ENCODE peak calls at places on chromosome 2, in six cellular contexts. D is stimulated activated CD8-positive, alpha-beta memory T cell treated with anti-CD3 and anti-CD28 coated beads, Interleukin-4, amount 100 ng/mL, for 1 hour; X is stimulated activated CD4-positive, alpha-beta T cell treated with anti-CD3 and anti-CD28 coated beads, Interleukin-15, amount 100 ng/mL, for 1 hour; G is NCI-H2029; O is fibroblast of lung; S is NCI-H1417. Y is an unnamed sample.

GRCh38 chr2:204545861-204546773 is 842 bp downstream of the PARD3B start:
- DNase-seq in D (no peak), X (no peak), G (no peak), O (no peak), S (peak; percentile 83), Y (no peak)

GRCh38 chr2:79855264-79856006 is 342.6 kb downstream of the CTNNA2 start:
- DNase-seq in D (no peak), X (no peak), G (no peak), O (peak; percentile 25), S (peak; percentile 2), Y (no peak)

GRCh38 chr2:104638162-104638561 is 215.8 kb upstream of the POU3F3 start:
- DNase-seq in D (no peak), X (no peak), G (no peak), O (no peak), S (no peak), Y (no peak)

GRCh38 chr2:98027535-98027934 is 31.8 kb upstream of the TMEM131 start:
- DNase-seq in D (no peak), X (no peak), G (no peak), O (peak; percentile 3), S (no peak), Y (no peak)

GRCh38 chr2:47014564-47015051 is 99.0 kb upstream of the MCFD2 start:
- DNase-seq in D (no peak), X (no peak), G (peak; percentile 14), O (no peak), S (no peak), Y (no peak)

GRCh38 chr2:230906471-230907230 is 18.4 kb downstream of the GPR55 start:
- DNase-seq in D (no peak), X (no peak), G (no peak), O (no peak), S (no peak), Y (no peak)

GRCh38 chr2:138507267-138507666 is 5.7 kb downstream of the SPOPL start:
- DNase-seq in D (no peak), X (no peak), G (peak; percentile 72), O (no peak), S (peak; percentile 49), Y (no peak)

GRCh38 chr2:219384083-219384713 is 3.5 kb downstream of the DNPEP start:
- DNase-seq in D (no peak), X (no peak), G (no peak), O (no peak), S (no peak), Y (no peak)

GRCh38 chr2:207334631-207335371 is 169.1 kb upstream of the KLF7 start:
- DNase-seq in D (no peak), X (peak; percentile 12), G (peak; percentile 51), O (peak; percentile 100), S (no peak), Y (no peak)

GRCh38 chr2:44789971-44790721 is 151.4 kb upstream of the SIX3 start:
- DNase-seq in D (no peak), X (no peak), G (no peak), O (no peak), S (no peak), Y (no peak)

GRCh38 chr2:29193681-29194080 is 78.5 kb downstream of the CLIP4 start:
- DNase-seq in D (no peak), X (no peak), G (no peak), O (no peak), S (no peak), Y (no peak)

GRCh38 chr2:96531872-96532505 is 4.6 kb upstream of the ARID5A start:
- DNase-seq in D (peak; percentile 70), X (peak; percentile 67), G (peak; percentile 90), O (peak; percentile 99), S (peak; percentile 64), Y (peak; percentile 57)

GRCh38 chr2:1915746-1916145 is 171.4 kb upstream of the PXDN start:
- DNase-seq in D (no peak), X (no peak), G (no peak), O (no peak), S (no peak), Y (no peak)

GRCh38 chr2:146598791-146599190 is 1246.0 kb upstream of the ACVR2A start:
- DNase-seq in D (no peak), X (no peak), G (no peak), O (no peak), S (no peak), Y (no peak)

GRCh38 chr2:111192778-111193368 is 72.2 kb downstream of the BCL2L11 start:
- DNase-seq in D (no peak), X (no peak), G (no peak), O (no peak), S (no peak), Y (no peak)

GRCh38 chr2:102618452-102619413 is 620 bp upstream of the SLC9A2 start:
- DNase-seq in D (no peak), X (no peak), G (no peak), O (peak; percentile 15), S (peak; percentile 63), Y (no peak)

GRCh38 chr2:151727593-151728552 is 6.4 kb downstream of the NEB start:
- DNase-seq in D (no peak), X (no peak), G (no peak), O (no peak), S (no peak), Y (no peak)

Y was measured in GM18507.